ENCODE peak calls at places on chromosomes 11 and 22, in five cellular contexts. B is thyroid gland, A is A549, D is cardiac muscle cell, C is GM12865. N is an unnamed sample.

GRCh38 chr11:114321621-114322257 is 25.5 kb downstream of the NNMT start:
- DNase-seq in D (no peak), B (no peak), A (peak), C (no peak), N (no peak)

GRCh38 chr22:48838846-48839730 is 988.6 kb downstream of the BRD1 start:
- DNase-seq in C (no peak), B (no peak), A (no peak), D (no peak), N (no peak)

GRCh38 chr11:61976813-61977475 is 9.5 kb upstream of the FTH1 start:
- DNase-seq in A (no peak), B (no peak), C (no peak), D (no peak), N (no peak)

GRCh38 chr11:80960331-80961095 is 1519.7 kb upstream of the TENM4 start:
- DNase-seq in B (no peak), C (no peak), A (no peak), D (no peak), N (no peak)

GRCh38 chr11:102829671-102830070 is 13.7 kb downstream of the MMP3 start:
- DNase-seq in D (no peak), C (no peak), A (no peak), B (no peak), N (no peak)

GRCh38 chr11:73242291-73243092 is 24.4 kb downstream of the P2RY2 start:
- DNase-seq in A (peak), D (peak), B (peak), C (peak), N (peak)

GRCh38 chr11:129792663-129793062 is 23.0 kb upstream of the TMEM45B start:
- DNase-seq in B (no peak), A (no peak), C (no peak), D (no peak), N (no peak)

GRCh38 chr11:11036185-11037161 is 178.6 kb upstream of the ZBED5 start:
- DNase-seq in B (peak), C (peak), D (peak), A (peak), N (peak)

GRCh38 chr22:28874816-28875320 is 8.5 kb upstream of the ZNRF3 start:
- DNase-seq in C (no peak), D (no peak), B (no peak), A (no peak), N (no peak)

GRCh38 chr11:116438651-116439479 is 333.9 kb downstream of the BUD13 start:
- DNase-seq in D (no peak), B (no peak), C (no peak), A (no peak), N (no peak)

GRCh38 chr11:118002010-118002540 is 15.9 kb downstream of the IL10RA start:
- DNase-seq in D (no peak), C (no peak), B (no peak), A (no peak), N (no peak)

GRCh38 chr11:108535384-108535955 is 37.3 kb upstream of the POGLUT3 start:
- DNase-seq in B (no peak), D (no peak), A (no peak), C (no peak), N (no peak)

GRCh38 chr22:43197271-43197941 is 10.5 kb upstream of the TTLL12 start:
- DNase-seq in A (no peak), C (no peak), B (peak), D (no peak), N (no peak)

GRCh38 chr22:46763051-46763705 is 728 bp downstream of the TBC1D22A start:
- DNase-seq in D (no peak), A (no peak), C (peak), B (peak), N (no peak)

GRCh38 chr11:22460181-22460580 is 122.0 kb downstream of the SLC17A6 start:
- DNase-seq in B (no peak), D (no peak), C (no peak), A (no peak), N (no peak)

GRCh38 chr11:9138612-9139579 is 47.5 kb upstream of the SCUBE2 start:
- DNase-seq in A (peak), B (no peak), D (no peak), C (no peak), N (no peak)

GRCh38 chr22:50630376-50630775 is 2.4 kb upstream of the ARSA start:
- DNase-seq in C (no peak), D (no peak), A (no peak), B (no peak), N (no peak)

GRCh38 chr11:62919476-62919875 is 1.7 kb downstream of the CHRM1 start:
- DNase-seq in B (no peak), D (no peak), A (no peak), C (no peak), N (no peak)

GRCh38 chr11:123650901-123651300 is 3.5 kb downstream of the SCN3B start:
- DNase-seq in B (no peak), D (no peak), A (no peak), C (no peak), N (no peak)

GRCh38 chr11:123653997-123654565 is 343 bp downstream of the SCN3B start:
- DNase-seq in B (peak), D (peak), C (no peak), A (peak), N (peak)

GRCh38 chr11:123659311-123659710 is 4.9 kb upstream of the SCN3B start:
- DNase-seq in B (no peak), C (no peak), D (no peak), A (no peak), N (no peak)

GRCh38 chr11:123654566-123655081 is at the start of gene SCN3B:
- DNase-seq in B (peak), A (peak), D (peak), C (no peak), N (peak)

DNA sequence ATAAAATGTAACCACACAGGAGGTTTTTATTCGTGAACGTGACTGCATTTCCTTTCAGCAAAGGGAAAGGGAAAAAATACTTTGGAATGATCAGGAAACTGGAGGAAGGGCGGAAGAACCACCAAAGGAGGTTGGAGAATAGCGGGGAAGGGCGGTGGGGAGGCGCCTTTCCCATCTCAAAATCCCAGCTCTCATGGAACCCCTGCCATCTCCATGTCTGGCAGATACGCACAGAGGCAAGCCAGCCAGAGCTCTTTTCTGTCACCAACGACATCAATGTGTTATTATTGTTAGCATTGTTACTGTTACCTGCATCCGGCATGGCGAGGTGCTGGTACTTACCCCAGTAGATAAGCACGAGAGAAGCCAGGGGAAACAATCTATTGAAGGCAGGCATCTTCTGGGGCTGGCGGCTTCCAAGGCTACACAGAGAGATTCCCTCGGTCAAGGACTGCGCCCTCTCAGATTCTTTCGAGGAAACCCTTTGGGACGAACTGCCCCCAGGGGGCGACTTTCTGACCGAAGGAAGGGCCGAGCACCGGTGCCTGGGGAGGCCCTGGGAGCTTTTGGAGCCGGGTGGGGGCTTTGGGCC is 923 bp downstream of the SCN3B start:
- DNase-seq in D (no peak), C (no peak), A (peak), B (no peak), N (no peak)
- H3K4me3 ChIP-seq in D (peak), C (no peak), A (peak), B (peak), N (peak)

DNA sequence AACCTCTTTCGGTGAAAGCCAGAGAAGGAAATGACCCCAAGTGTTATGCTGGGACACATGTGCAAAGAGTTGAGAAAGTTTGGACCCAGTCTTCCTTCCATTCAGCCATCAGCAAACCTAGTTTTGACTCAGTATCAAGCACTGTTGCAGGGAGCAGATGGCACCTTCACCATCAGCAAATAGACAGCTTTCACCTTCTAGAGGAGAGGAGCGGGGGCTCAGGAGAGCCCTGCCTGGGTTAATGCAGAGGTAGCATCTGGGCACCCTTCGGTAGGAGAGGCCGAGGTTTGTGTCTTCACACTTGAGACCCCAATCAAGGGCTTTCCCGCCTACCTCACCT is 16.2 kb upstream of the MFRP start:
- DNase-seq in D (no peak), A (no peak), B (no peak), C (no peak), N (no peak)
- H3K4me3 ChIP-seq in D (peak), A (no peak), B (no peak), C (no peak), N (no peak)

GRCh38 chr11:111913031-111913861 is 712 bp downstream of the HSPB2 start:
- DNase-seq in B (peak), C (no peak), D (no peak), A (no peak), N (no peak)
- H3K4me3 ChIP-seq in B (peak), C (no peak), D (no peak), A (no peak), N (no peak)

GRCh38 chr22:20859615-20860014 is 808 bp downstream of the SNAP29 start:
- DNase-seq in A (no peak), B (no peak), C (peak), D (no peak), N (no peak)
- H3K4me3 ChIP-seq in A (peak), B (peak), C (peak), D (peak), N (peak)

GRCh38 chr11:46345131-46345597 is 2.1 kb upstream of the DGKZ start:
- DNase-seq in A (no peak), D (no peak), B (peak), C (peak), N (peak)

GRCh38 chr11:46347637-46348311 is 511 bp downstream of the DGKZ start:
- DNase-seq in D (no peak), A (no peak), C (no peak), B (peak), N (no peak)

GRCh38 chr11:46346886-46347636 is at the start of gene DGKZ:
- DNase-seq in A (peak), D (peak), C (peak), B (peak), N (peak)

GRCh38 chr11:46343520-46343919 is 3.7 kb upstream of the DGKZ start:
- DNase-seq in C (no peak), D (no peak), A (no peak), B (no peak), N (no peak)

GRCh38 chr11:46345881-46346484 is 1.3 kb upstream of the DGKZ start:
- DNase-seq in B (no peak), C (peak), A (no peak), D (no peak), N (no peak)
- H3K4me3 ChIP-seq in B (no peak), C (peak), A (no peak), D (no peak), N (no peak)

DNA sequence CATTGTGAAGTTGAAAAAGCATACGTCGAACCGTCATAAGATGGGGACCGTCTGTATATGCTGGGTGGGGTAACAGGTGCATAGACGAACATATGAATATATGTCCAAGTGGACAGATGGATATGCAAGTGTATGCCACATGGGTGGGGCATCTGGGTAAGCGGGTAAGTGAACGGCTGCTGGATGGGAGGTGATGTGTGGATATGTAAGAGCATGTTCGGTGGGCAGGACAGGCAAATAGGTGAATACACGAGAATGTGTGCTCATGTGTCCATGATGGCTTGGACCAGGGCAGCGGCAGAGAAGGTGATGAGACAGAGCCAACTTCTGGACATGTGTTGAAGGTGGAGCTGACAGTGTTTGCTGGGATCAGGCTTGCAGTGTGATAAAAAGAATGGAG is 12.0 kb downstream of the IFITM10 start:
- DNase-seq in B (no peak), D (no peak), C (no peak), A (no peak), N (no peak)
- H3K4me3 ChIP-seq in B (no peak), D (no peak), C (no peak), A (no peak), N (no peak)

DNA sequence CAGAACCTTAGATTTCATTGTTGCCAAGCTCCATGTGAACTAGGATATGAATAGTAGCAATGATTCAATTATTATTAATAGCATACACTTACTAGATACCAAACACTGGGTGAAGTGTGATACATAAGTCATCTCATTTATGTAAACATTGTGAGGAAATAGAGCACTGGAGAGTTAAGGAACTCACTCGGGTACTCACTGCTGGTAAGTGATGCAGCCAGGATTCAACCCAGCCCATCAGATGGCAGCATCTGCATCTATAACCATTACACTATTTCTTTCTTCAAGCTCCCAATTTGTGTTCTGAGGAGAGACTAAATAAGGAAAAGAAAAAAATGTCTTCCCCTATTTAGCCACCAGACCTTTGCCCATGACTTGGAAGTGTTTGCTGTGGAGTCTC is 10.2 kb upstream of the ALG8 start:
- DNase-seq in B (no peak), D (no peak), C (no peak), A (peak), N (no peak)
- H3K4me3 ChIP-seq in B (no peak), D (no peak), C (no peak), A (no peak), N (no peak)